ENCODE peak calls at places on chromosomes 6 and 20, in six cellular contexts. P is substantia nigra, W is tibial nerve, F is HepG2, R is brain microvascular endothelial cell, K is psoas muscle. Y is an unnamed sample.

GRCh38 chr6:170429457-170429856 is 122.9 kb downstream of the FAM120B start:
- DNase-seq in P (no peak), W (no peak), F (peak), R (no peak), K (no peak), Y (no peak)

GRCh38 chr6:113277111-113277510 is 580.0 kb upstream of the MARCKS start:
- DNase-seq in P (no peak), W (no peak), F (no peak), R (no peak), K (no peak), Y (no peak)

GRCh38 chr20:15447549-15447948 is 1110.1 kb upstream of the FLRT3 start:
- DNase-seq in P (no peak), W (no peak), F (no peak), R (no peak), K (no peak), Y (no peak)

GRCh38 chr20:7897965-7898364 is 42.3 kb downstream of the HAO1 start:
- DNase-seq in P (no peak), W (no peak), F (no peak), R (no peak), K (no peak), Y (no peak)

GRCh38 chr6:108563292-108563691 is 2.6 kb downstream of the FOXO3 start:
- DNase-seq in P (no peak), W (no peak), F (no peak), R (no peak), K (no peak), Y (no peak)

GRCh38 chr20:46954490-46955038 is 59.9 kb downstream of the EYA2 start:
- DNase-seq in P (no peak), W (no peak), F (no peak), R (peak), K (no peak), Y (peak)

GRCh38 chr20:47351643-47352331 is 4.7 kb downstream of the ZMYND8 start:
- DNase-seq in P (no peak), W (no peak), F (no peak), R (no peak), K (no peak), Y (no peak)

GRCh38 chr20:1816384-1817381 is 78.5 kb upstream of the SIRPA start:
- DNase-seq in P (peak), W (no peak), F (no peak), R (no peak), K (no peak), Y (peak)

GRCh38 chr20:11204926-11205768 is 531.3 kb upstream of the JAG1 start:
- DNase-seq in P (no peak), W (peak), F (peak), R (peak), K (peak), Y (peak)

GRCh38 chr6:138590796-138591709 is 91.8 kb upstream of the NHSL1 start:
- DNase-seq in P (no peak), W (peak), F (peak), R (peak), K (no peak), Y (peak)

GRCh38 chr6:138103876-138104275 is 3.3 kb downstream of the PERP start:
- DNase-seq in P (no peak), W (no peak), F (no peak), R (no peak), K (no peak), Y (no peak)

GRCh38 chr6:89028774-89029173 is 51.8 kb upstream of the PNRC1 start:
- DNase-seq in P (no peak), W (no peak), F (no peak), R (no peak), K (no peak), Y (no peak)

GRCh38 chr6:137341721-137342195 is 122.6 kb upstream of the IFNGR1 start:
- DNase-seq in P (peak), W (no peak), F (no peak), R (no peak), K (peak), Y (peak)

GRCh38 chr6:36727491-36728021 is 29.9 kb downstream of the RAB44 start:
- DNase-seq in P (no peak), W (no peak), F (no peak), R (peak), K (peak), Y (peak)

GRCh38 chr6:106369739-106370138 is 9.2 kb downstream of the CRYBG1 start:
- DNase-seq in P (no peak), W (no peak), F (no peak), R (no peak), K (no peak), Y (no peak)
- H3K27ac ChIP-seq in P (no peak), W (no peak), F (no peak), R (no peak), K (no peak), Y (peak)

GRCh38 chr6:31356946-31357466 is at the start of gene HLA-B:
- DNase-seq in P (peak), W (peak), F (peak), R (peak), K (peak), Y (peak)
- H3K27ac ChIP-seq in P (no peak), W (peak), F (no peak), R (no peak), K (peak), Y (no peak)

GRCh38 chr6:143746202-143747119 is 68.7 kb downstream of the PHACTR2 start:
- DNase-seq in P (no peak), W (no peak), F (peak), R (no peak), K (no peak), Y (no peak)

GRCh38 chr6:143745160-143746133 is 67.7 kb downstream of the PHACTR2 start:
- DNase-seq in P (no peak), W (no peak), F (peak), R (peak), K (no peak), Y (peak)

GRCh38 chr6:143750945-143751344 is 73.2 kb downstream of the PHACTR2 start:
- DNase-seq in P (no peak), W (no peak), F (no peak), R (no peak), K (no peak), Y (no peak)

GRCh38 chr6:143744593-143745151 is 66.9 kb downstream of the PHACTR2 start:
- DNase-seq in P (no peak), W (no peak), F (peak), R (no peak), K (no peak), Y (peak)

GRCh38 chr6:143747347-143747842 is 69.6 kb downstream of the PHACTR2 start:
- DNase-seq in P (no peak), W (no peak), F (peak), R (no peak), K (no peak), Y (no peak)
- H3K27ac ChIP-seq in P (no peak), W (no peak), F (peak), R (no peak), K (no peak), Y (no peak)

DNA sequence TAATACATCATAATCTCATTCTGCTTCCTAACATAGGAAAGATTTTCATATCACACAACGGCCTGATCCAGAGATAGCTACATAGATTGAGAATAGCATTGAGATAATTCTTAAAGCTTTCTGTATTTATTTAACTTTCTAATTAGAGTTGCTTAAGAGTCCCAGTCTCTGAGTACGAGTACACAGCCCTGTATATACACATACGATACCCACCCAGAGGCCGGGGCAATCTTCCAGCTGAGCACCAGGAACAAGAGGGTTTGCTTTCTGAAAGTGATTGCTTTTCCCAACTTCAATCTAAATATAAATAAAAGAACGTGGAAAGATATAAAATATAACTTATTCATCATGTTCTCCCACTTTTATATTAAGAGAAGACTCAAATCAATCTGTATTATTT is 313.8 kb downstream of the COL12A1 start:
- DNase-seq in P (no peak), W (no peak), F (no peak), R (no peak), K (no peak), Y (no peak)
- H3K27ac ChIP-seq in P (no peak), W (peak), F (no peak), R (no peak), K (no peak), Y (no peak)

GRCh38 chr6:156703719-156704118 is 73.5 kb upstream of the ARID1B start:
- DNase-seq in P (no peak), W (no peak), F (no peak), R (no peak), K (no peak), Y (no peak)
- H3K27ac ChIP-seq in P (no peak), W (no peak), F (no peak), R (no peak), K (no peak), Y (no peak)

GRCh38 chr6:151682251-151682650 is 125.2 kb upstream of the ESR1 start:
- DNase-seq in P (no peak), W (no peak), F (no peak), R (no peak), K (no peak), Y (no peak)

GRCh38 chr6:151682922-151683321 is 124.6 kb upstream of the ESR1 start:
- DNase-seq in P (no peak), W (no peak), F (peak), R (no peak), K (no peak), Y (no peak)

GRCh38 chr6:151680846-151681425 is 126.5 kb upstream of the ESR1 start:
- DNase-seq in P (no peak), W (no peak), F (no peak), R (no peak), K (no peak), Y (no peak)

GRCh38 chr6:151679941-151680340 is 127.5 kb upstream of the ESR1 start:
- DNase-seq in P (no peak), W (no peak), F (no peak), R (no peak), K (no peak), Y (no peak)

DNA sequence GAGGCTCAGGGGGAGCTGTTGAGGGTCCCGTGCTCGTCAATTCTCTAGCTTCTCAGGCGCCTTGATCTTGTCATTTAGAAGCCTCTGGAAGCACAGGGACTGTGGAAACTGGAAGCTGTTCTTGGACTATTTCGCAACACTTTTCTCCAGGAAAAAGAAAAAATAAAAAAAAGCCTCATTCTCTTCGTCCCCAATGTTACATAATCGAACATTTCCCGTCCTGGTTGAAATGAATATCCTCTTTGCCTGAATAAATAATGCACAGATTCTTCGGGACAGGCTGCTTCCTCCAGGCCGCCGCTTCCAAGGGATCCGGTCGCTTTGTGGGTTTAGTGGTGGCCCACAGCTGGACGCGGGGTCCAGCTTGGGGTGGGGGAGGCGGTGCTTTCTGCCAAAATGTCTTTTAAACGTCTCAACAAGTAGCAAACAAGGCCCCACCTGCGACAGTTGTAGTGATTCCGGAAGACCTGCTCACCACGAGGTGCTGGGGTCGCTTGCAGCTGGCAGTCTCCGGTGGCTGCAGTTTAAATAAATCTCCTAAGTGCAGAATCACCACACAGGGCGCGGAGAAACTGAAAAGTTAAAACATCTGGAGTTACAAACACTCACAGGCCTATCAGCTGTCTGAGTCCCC is 125.9 kb upstream of the ESR1 start:
- DNase-seq in P (no peak), W (no peak), F (peak), R (no peak), K (no peak), Y (no peak)
- H3K27ac ChIP-seq in P (no peak), W (peak), F (no peak), R (no peak), K (no peak), Y (no peak)

Y was measured in PC-3.